ENCODE peak calls at places on chromosome 11, in nine cellular contexts. A, X, Y, C, D, S, R, Z and Q are unnamed samples.

GRCh38 chr11:64990222-64990918 is 6.4 kb downstream of the BATF2 start:
- DNase-seq in A (no peak), X (no peak), Y (no peak), C (no peak), D (no peak), S (no peak), R (no peak), Z (no peak), Q (peak; percentile 44)

GRCh38 chr11:8352852-8353505 is 89.3 kb upstream of the LMO1 start:
- DNase-seq in A (no peak), X (no peak), Y (no peak), C (no peak), D (no peak), S (no peak), R (no peak), Z (peak; percentile 29), Q (no peak)

GRCh38 chr11:69916806-69917387 is 97.7 kb upstream of the FGF3 start:
- DNase-seq in A (no peak), X (no peak), Y (no peak), C (no peak), D (no peak), S (no peak), R (no peak), Z (no peak), Q (no peak)

GRCh38 chr11:48012051-48012391 is 31.7 kb downstream of the PTPRJ start:
- DNase-seq in A (peak; percentile 67), X (no peak), Y (no peak), C (no peak), D (peak; percentile 57), S (no peak), R (peak; percentile 43), Z (no peak), Q (no peak)

GRCh38 chr11:128965485-128965884 is 22.8 kb upstream of the TP53AIP1 start:
- DNase-seq in A (no peak), X (no peak), Y (no peak), C (no peak), D (no peak), S (no peak), R (no peak), Z (no peak), Q (no peak)

GRCh38 chr11:117179048-117179999 is 781 bp downstream of the SIDT2 start:
- DNase-seq in A (peak; percentile 53), X (no peak), Y (peak; percentile 48), C (peak; percentile 8), D (peak; percentile 16), S (peak; percentile 33), R (no peak), Z (peak; percentile 34), Q (peak; percentile 54)

GRCh38 chr11:85946221-85946620 is 91.0 kb downstream of the CCDC83 start:
- DNase-seq in A (no peak), X (no peak), Y (no peak), C (no peak), D (no peak), S (no peak), R (no peak), Z (no peak), Q (no peak)

GRCh38 chr11:4071325-4071724 is 23.3 kb upstream of the RRM1 start:
- DNase-seq in A (no peak), X (no peak), Y (no peak), C (no peak), D (no peak), S (no peak), R (no peak), Z (no peak), Q (no peak)

GRCh38 chr11:1546536-1547466 is 25.3 kb downstream of the DUSP8 start:
- DNase-seq in A (peak; percentile 56), X (no peak), Y (peak; percentile 24), C (peak; percentile 54), D (peak; percentile 34), S (peak; percentile 84), R (no peak), Z (peak; percentile 87), Q (peak; percentile 77)

GRCh38 chr11:31761636-31762035 is 49.5 kb downstream of the PAX6 start:
- DNase-seq in A (no peak), X (no peak), Y (peak; percentile 11), C (no peak), D (no peak), S (no peak), R (no peak), Z (no peak), Q (no peak)

GRCh38 chr11:26483101-26483500 is 89.0 kb downstream of the MUC15 start:
- DNase-seq in A (no peak), X (no peak), Y (no peak), C (no peak), D (no peak), S (no peak), R (no peak), Z (no peak), Q (no peak)

GRCh38 chr11:95908826-95909225 is 15.1 kb downstream of the MTMR2 start:
- DNase-seq in A (no peak), X (no peak), Y (no peak), C (no peak), D (no peak), S (no peak), R (no peak), Z (no peak), Q (no peak)

GRCh38 chr11:18563090-18563730 is 25.3 kb downstream of the UEVLD start:
- DNase-seq in A (no peak), X (no peak), Y (no peak), C (no peak), D (no peak), S (no peak), R (no peak), Z (no peak), Q (no peak)

GRCh38 chr11:35995872-35996271 is 52.0 kb downstream of the LDLRAD3 start:
- DNase-seq in A (no peak), X (no peak), Y (no peak), C (no peak), D (no peak), S (no peak), R (no peak), Z (no peak), Q (no peak)

GRCh38 chr11:85095239-85095638 is 531.9 kb downstream of the DLG2 start:
- DNase-seq in A (no peak), X (no peak), Y (no peak), C (no peak), D (no peak), S (no peak), R (no peak), Z (no peak), Q (no peak)

GRCh38 chr11:44030276-44030932 is 17.4 kb upstream of the ACCSL start:
- DNase-seq in A (no peak), X (no peak), Y (peak; percentile 22), C (no peak), D (no peak), S (no peak), R (no peak), Z (peak; percentile 78), Q (no peak)

GRCh38 chr11:24767411-24767810 is 270.6 kb downstream of the LUZP2 start:
- DNase-seq in A (no peak), X (no peak), Y (no peak), C (no peak), D (no peak), S (no peak), R (no peak), Z (no peak), Q (no peak)

GRCh38 chr11:790721-791564 is 1.1 kb upstream of the CEND1 start:
- DNase-seq in A (no peak), X (no peak), Y (no peak), C (no peak), D (no peak), S (no peak), R (no peak), Z (peak; percentile 63), Q (no peak)

GRCh38 chr11:122808494-122808893 is 29.8 kb upstream of the CRTAM start:
- DNase-seq in A (peak; percentile 30), X (peak; percentile 59), Y (no peak), C (no peak), D (no peak), S (no peak), R (no peak), Z (no peak), Q (peak; percentile 30)

GRCh38 chr11:95996621-95997020 is 72.7 kb upstream of the MTMR2 start:
- DNase-seq in A (no peak), X (no peak), Y (no peak), C (no peak), D (no peak), S (no peak), R (no peak), Z (no peak), Q (no peak)

GRCh38 chr11:109037856-109038780 is 373.2 kb downstream of the DDX10 start:
- DNase-seq in A (no peak), X (no peak), Y (no peak), C (no peak), D (no peak), S (no peak), R (no peak), Z (peak; percentile 12), Q (no peak)

GRCh38 chr11:63937713-63938480 is 905 bp upstream of the NAA40 start:
- DNase-seq in A (peak; percentile 37), X (no peak), Y (no peak), C (no peak), D (no peak), S (peak; percentile 87), R (no peak), Z (peak; percentile 47), Q (peak; percentile 76)

GRCh38 chr11:100774859-100775258 is 87.8 kb downstream of the ARHGAP42 start:
- DNase-seq in A (no peak), X (no peak), Y (no peak), C (no peak), D (no peak), S (no peak), R (no peak), Z (peak; percentile 15), Q (no peak)

GRCh38 chr11:18264035-18264434 is 2.0 kb upstream of the SAA1 start:
- DNase-seq in A (no peak), X (no peak), Y (no peak), C (no peak), D (no peak), S (no peak), R (no peak), Z (no peak), Q (no peak)

GRCh38 chr11:47376543-47377371 is 1.6 kb downstream of the SPI1 start:
- DNase-seq in A (no peak), X (no peak), Y (peak; percentile 10), C (no peak), D (no peak), S (no peak), R (no peak), Z (no peak), Q (peak; percentile 46)

GRCh38 chr11:28835317-28835716 is 727.1 kb downstream of the METTL15 start:
- DNase-seq in A (no peak), X (no peak), Y (no peak), C (no peak), D (no peak), S (no peak), R (no peak), Z (no peak), Q (no peak)

GRCh38 chr11:111365722-111366559 is 13.1 kb downstream of the POU2AF1 start:
- DNase-seq in A (no peak), X (no peak), Y (no peak), C (no peak), D (no peak), S (no peak), R (no peak), Z (no peak), Q (no peak)

GRCh38 chr11:26332572-26332915 is 614 bp downstream of the ANO3 start:
- DNase-seq in A (no peak), X (no peak), Y (no peak), C (no peak), D (no peak), S (no peak), R (no peak), Z (no peak), Q (no peak)